ENCODE peak calls at places on chromosomes 4 and X, in ten cellular contexts. F is NCI-H226; P is stimulated activated CD4-positive, alpha-beta T cell treated with anti-CD3 and anti-CD28 coated beads, Interleukin-12 subunit alpha, Interleukin-12 subunit beta, amount 100 ng/mL, for 4 hours; E is B cell; M is GM04504; B is kidney epithelial cell; W is AG09309; Z is activated naive CD8-positive, alpha-beta T cell treated with anti-CD3 and anti-CD28 coated beads, Interleukin-2, amount 10 ng/mL, durations not matched to agents 7 days and 5 days; R is adrenal gland; X is caudate nucleus. H is an unnamed sample.

GRCh38 chrX:21721175-21721574 is 36.7 kb downstream of the SMPX start:
- DNase-seq in F (no peak), P (no peak), E (no peak), M (no peak), B (no peak), W (no peak), Z (no peak), R (no peak), X (no peak), H (no peak)

GRCh38 chr4:47368211-47368610 is 95.3 kb downstream of the COMMD8 start:
- DNase-seq in F (no peak), P (no peak), E (no peak), M (no peak), B (no peak), W (no peak), Z (no peak), R (no peak), X (no peak), H (no peak)

GRCh38 chrX:20393944-20394343 is 127.2 kb upstream of the RPS6KA3 start:
- DNase-seq in F (no peak), P (no peak), E (no peak), M (no peak), B (no peak), W (no peak), Z (no peak), R (no peak), X (no peak), H (no peak)

GRCh38 chr4:180542445-180543100 is 1700.6 kb upstream of the TENM3 start:
- DNase-seq in F (no peak), P (no peak), E (no peak), M (no peak), B (peak), W (no peak), Z (no peak), R (peak), X (no peak), H (peak)

GRCh38 chrX:38220936-38221386 is 290 bp upstream of the SRPX start:
- DNase-seq in F (no peak), P (no peak), E (no peak), M (no peak), B (no peak), W (no peak), Z (no peak), R (no peak), X (no peak), H (no peak)

GRCh38 chr4:29423836-29424721 is 1296.1 kb upstream of the PCDH7 start:
- DNase-seq in F (peak), P (no peak), E (no peak), M (peak), B (peak), W (peak), Z (no peak), R (no peak), X (no peak), H (peak)

GRCh38 chr4:3168029-3168428 is 80.9 kb upstream of the MSANTD1 start:
- DNase-seq in F (peak), P (no peak), E (no peak), M (peak), B (no peak), W (no peak), Z (no peak), R (peak), X (no peak), H (no peak)

GRCh38 chr4:77852892-77853495 is 9.6 kb upstream of the MRPL1 start:
- DNase-seq in F (no peak), P (peak), E (peak), M (no peak), B (no peak), W (no peak), Z (peak), R (no peak), X (no peak), H (no peak)

GRCh38 chr4:38322709-38323108 is 341.3 kb upstream of the KLF3 start:
- DNase-seq in F (peak), P (no peak), E (no peak), M (peak), B (no peak), W (peak), Z (no peak), R (no peak), X (no peak), H (peak)

GRCh38 chrX:133699023-133699728 is 283.9 kb upstream of the GPC4 start:
- DNase-seq in F (no peak), P (no peak), E (no peak), M (no peak), B (no peak), W (no peak), Z (no peak), R (no peak), X (no peak), H (no peak)

GRCh38 chr4:112966701-112967100 is 82.8 kb upstream of the ANK2 start:
- DNase-seq in F (no peak), P (no peak), E (no peak), M (no peak), B (no peak), W (no peak), Z (no peak), R (no peak), X (no peak), H (no peak)

GRCh38 chr4:158056689-158057245 is 116.1 kb downstream of the GASK1B start:
- DNase-seq in F (no peak), P (no peak), E (no peak), M (no peak), B (no peak), W (no peak), Z (no peak), R (no peak), X (no peak), H (no peak)

GRCh38 chrX:103831803-103832544 is at the start of gene RAB9B:
- DNase-seq in F (peak), P (peak), E (peak), M (no peak), B (no peak), W (no peak), Z (peak), R (peak), X (peak), H (no peak)

GRCh38 chr4:8905236-8905772 is 33.7 kb upstream of the HMX1 start:
- DNase-seq in F (no peak), P (no peak), E (no peak), M (no peak), B (no peak), W (no peak), Z (no peak), R (no peak), X (no peak), H (no peak)

GRCh38 chrX:116694046-116694445 is 231.3 kb upstream of the CT83 start:
- DNase-seq in F (no peak), P (no peak), E (no peak), M (no peak), B (no peak), W (no peak), Z (no peak), R (no peak), X (no peak), H (no peak)

GRCh38 chrX:140815868-140816267 is 106.3 kb downstream of the LINC00632 start:
- DNase-seq in F (peak), P (no peak), E (no peak), M (peak), B (no peak), W (peak), Z (no peak), R (no peak), X (no peak), H (peak)

GRCh38 chr4:128782076-128782715 is 27.3 kb upstream of the JADE1 start:
- DNase-seq in F (no peak), P (peak), E (peak), M (no peak), B (no peak), W (no peak), Z (no peak), R (no peak), X (peak), H (no peak)

GRCh38 chr4:14025093-14025492 is 397.6 kb upstream of the BOD1L1 start:
- DNase-seq in F (peak), P (no peak), E (no peak), M (no peak), B (no peak), W (no peak), Z (no peak), R (no peak), X (peak), H (no peak)

GRCh38 chr4:122341906-122342305 is 36.9 kb upstream of the ADAD1 start:
- DNase-seq in F (peak), P (no peak), E (no peak), M (peak), B (peak), W (peak), Z (no peak), R (no peak), X (no peak), H (peak)

GRCh38 chr4:76830612-76831474 is 67.1 kb downstream of the SOWAHB start:
- DNase-seq in F (peak), P (no peak), E (no peak), M (peak), B (peak), W (peak), Z (no peak), R (peak), X (no peak), H (peak)

GRCh38 chrX:151878574-151878973 is 34.1 kb upstream of the MAGEA4 start:
- DNase-seq in F (no peak), P (no peak), E (no peak), M (no peak), B (no peak), W (no peak), Z (no peak), R (no peak), X (no peak), H (no peak)

GRCh38 chr4:48341776-48342558 is 638 bp downstream of the SLAIN2 start:
- DNase-seq in F (no peak), P (peak), E (peak), M (no peak), B (no peak), W (no peak), Z (no peak), R (peak), X (peak), H (no peak)

GRCh38 chrX:46882266-46882665 is 30.0 kb upstream of the JADE3 start:
- DNase-seq in F (no peak), P (no peak), E (no peak), M (no peak), B (no peak), W (no peak), Z (no peak), R (no peak), X (no peak), H (no peak)

GRCh38 chr4:69830529-69831269 is 29.2 kb downstream of the SULT1E1 start:
- DNase-seq in F (peak), P (no peak), E (no peak), M (no peak), B (peak), W (no peak), Z (no peak), R (no peak), X (no peak), H (peak)

GRCh38 chr4:34091451-34091850 is 2152.9 kb downstream of the ARAP2 start:
- DNase-seq in F (peak), P (no peak), E (no peak), M (no peak), B (no peak), W (no peak), Z (no peak), R (no peak), X (no peak), H (no peak)

GRCh38 chrX:122907375-122907774 is 276.7 kb upstream of the GRIA3 start:
- DNase-seq in F (no peak), P (no peak), E (no peak), M (no peak), B (no peak), W (no peak), Z (no peak), R (no peak), X (no peak), H (no peak)

H was measured in skeletal muscle cell.